ENCODE peak calls at places on chromosomes 3 and 15, in six cellular contexts. U, T, E, C, Z and O are unnamed samples.

GRCh38 chr3:72537448-72537847 is 310.8 kb downstream of the SHQ1 start:
- DNase-seq in U (no peak), T (no peak), E (no peak), C (no peak), Z (no peak), O (no peak)

GRCh38 chr15:88913017-88913849 is at the start of gene MFGE8:
- DNase-seq in U (peak; percentile 53), T (peak; percentile 84), E (peak; percentile 72), C (peak; percentile 66), Z (peak; percentile 92), O (peak; percentile 57)

GRCh38 chr3:14784087-14784596 is 34.6 kb upstream of the FGD5 start:
- DNase-seq in U (no peak), T (no peak), E (no peak), C (no peak), Z (peak; percentile 61), O (no peak)

GRCh38 chr3:38051131-38051530 is 12.1 kb downstream of the DLEC1 start:
- DNase-seq in U (no peak), T (no peak), E (no peak), C (no peak), Z (no peak), O (no peak)

GRCh38 chr15:70778258-70779076 is 15.1 kb upstream of the UACA start:
- DNase-seq in U (no peak), T (no peak), E (peak; percentile 94), C (no peak), Z (no peak), O (no peak)

GRCh38 chr3:147411235-147411607 is 2.1 kb downstream of the ZIC1 start:
- DNase-seq in U (no peak), T (no peak), E (peak; percentile 7), C (no peak), Z (no peak), O (no peak)

GRCh38 chr15:29934251-29934650 is 112.0 kb upstream of the TJP1 start:
- DNase-seq in U (no peak), T (no peak), E (peak; percentile 87), C (no peak), Z (no peak), O (no peak)

GRCh38 chr3:197186887-197187588 is 111.4 kb downstream of the DLG1 start:
- DNase-seq in U (peak; percentile 20), T (peak; percentile 21), E (peak; percentile 66), C (peak; percentile 76), Z (no peak), O (no peak)

GRCh38 chr3:138465451-138465850 is 31.0 kb downstream of the ESYT3 start:
- DNase-seq in U (no peak), T (no peak), E (no peak), C (no peak), Z (no peak), O (no peak)

GRCh38 chr15:34804113-34804512 is 8.8 kb upstream of the ACTC1 start:
- DNase-seq in U (no peak), T (no peak), E (no peak), C (no peak), Z (no peak), O (no peak)

GRCh38 chr15:83207622-83208356 is at the start of gene HDGFL3:
- DNase-seq in U (peak; percentile 51), T (peak; percentile 79), E (peak; percentile 39), C (peak; percentile 24), Z (peak; percentile 77), O (peak; percentile 79)

GRCh38 chr3:112736802-112737566 is 96.0 kb upstream of the CCDC80 start:
- DNase-seq in U (no peak), T (no peak), E (no peak), C (no peak), Z (no peak), O (no peak)

GRCh38 chr3:134352031-134352671 is 22.1 kb downstream of the AMOTL2 start:
- DNase-seq in U (peak; percentile 56), T (no peak), E (no peak), C (no peak), Z (no peak), O (no peak)

GRCh38 chr3:63977893-63978292 is 45.4 kb downstream of the PSMD6 start:
- DNase-seq in U (no peak), T (no peak), E (no peak), C (no peak), Z (no peak), O (no peak)

GRCh38 chr3:138308783-138309182 is 20.9 kb downstream of the NME9 start:
- DNase-seq in U (no peak), T (no peak), E (no peak), C (no peak), Z (no peak), O (no peak)

GRCh38 chr3:119326976-119327375 is 32.8 kb downstream of the ARHGAP31 start:
- DNase-seq in U (no peak), T (no peak), E (no peak), C (no peak), Z (no peak), O (no peak)

GRCh38 chr15:99931703-99932603 is 198.7 kb upstream of the LYSMD4 start:
- DNase-seq in U (no peak), T (no peak), E (no peak), C (no peak), Z (no peak), O (no peak)

GRCh38 chr3:47443611-47443995 is 32.1 kb downstream of the SCAP start:
- DNase-seq in U (peak; percentile 30), T (no peak), E (no peak), C (no peak), Z (no peak), O (no peak)

GRCh38 chr3:170909129-170909903 is 879 bp upstream of the EIF5A2 start:
- DNase-seq in U (no peak), T (no peak), E (peak; percentile 97), C (no peak), Z (no peak), O (no peak)

GRCh38 chr3:40248591-40248990 is 60.9 kb upstream of the EIF1B start:
- DNase-seq in U (no peak), T (no peak), E (no peak), C (no peak), Z (no peak), O (no peak)

GRCh38 chr15:86647810-86648440 is 568.3 kb downstream of the AGBL1 start:
- DNase-seq in U (no peak), T (no peak), E (no peak), C (no peak), Z (no peak), O (no peak)

GRCh38 chr3:52707585-52707984 is 1.7 kb downstream of the SPCS1 start:
- DNase-seq in U (no peak), T (no peak), E (no peak), C (peak; percentile 89), Z (no peak), O (no peak)

GRCh38 chr3:195896361-195897080 is 11.8 kb downstream of the TNK2 start:
- DNase-seq in U (no peak), T (peak; percentile 79), E (peak; percentile 83), C (no peak), Z (no peak), O (peak; percentile 81)

GRCh38 chr3:195897853-195898415 is 10.4 kb downstream of the TNK2 start:
- DNase-seq in U (no peak), T (no peak), E (no peak), C (no peak), Z (no peak), O (no peak)

GRCh38 chr3:195897081-195897852 is 11.1 kb downstream of the TNK2 start:
- DNase-seq in U (no peak), T (no peak), E (peak; percentile 74), C (no peak), Z (no peak), O (peak; percentile 80)

GRCh38 chr3:195895078-195895899 is 13.1 kb downstream of the TNK2 start:
- DNase-seq in U (peak; percentile 46), T (peak; percentile 41), E (peak; percentile 11), C (peak; percentile 78), Z (no peak), O (peak; percentile 27)

DNA sequence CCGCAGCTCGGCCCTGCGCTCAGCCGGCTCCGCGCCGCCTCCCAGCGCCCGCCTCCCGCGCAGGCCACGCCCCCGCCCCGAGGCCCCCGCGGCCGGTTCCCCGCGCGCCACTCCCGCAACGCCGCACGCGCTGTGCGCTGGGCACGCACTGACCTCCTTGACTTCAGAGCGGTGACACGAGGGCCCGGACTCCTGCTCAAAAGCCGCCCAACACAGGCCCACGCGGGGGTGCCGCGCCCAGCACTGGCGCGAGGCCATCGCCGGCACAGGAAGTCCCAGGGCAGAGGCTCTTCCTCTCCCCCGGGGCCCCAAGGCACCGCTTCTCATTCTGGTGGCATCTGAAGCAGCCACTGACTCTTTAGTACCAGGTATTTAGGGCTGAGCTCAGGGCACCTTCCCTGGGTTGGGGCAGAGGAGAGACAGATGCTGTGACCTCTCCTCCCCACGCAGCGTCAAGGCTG is 12.4 kb downstream of the TNK2 start:
- DNase-seq in U (peak; percentile 66), T (peak; percentile 57), E (no peak), C (peak; percentile 83), Z (no peak), O (peak; percentile 74)
- H3K4me1 ChIP-seq in U (peaks cover 52% of the 10 kb centered on the region), T (peaks cover 59% of the 10 kb centered on the region), E (peaks cover 38% of the 10 kb centered on the region), C (peaks cover 18% of the 10 kb centered on the region), Z (peaks cover 3% of the 10 kb centered on the region), O (peaks cover 46% of the 10 kb centered on the region)

GRCh38 chr3:264394-265156 is 68.0 kb downstream of the CHL1 start:
- DNase-seq in U (peak; percentile 12), T (no peak), E (peak; percentile 97), C (no peak), Z (no peak), O (no peak)
- H3K27ac ChIP-seq in U (no peak overlapping the region), T (no peak overlapping the region), E (no peak overlapping the region), C (no peak overlapping the region), Z (no peak overlapping the region), O (no peak overlapping the region)

GRCh38 chr3:129365779-129366178 is 62.7 kb downstream of the EFCAB12 start:
- DNase-seq in U (no peak), T (no peak), E (no peak), C (no peak), Z (no peak), O (no peak)

GRCh38 chr3:129369711-129370110 is 58.7 kb downstream of the EFCAB12 start:
- DNase-seq in U (no peak), T (no peak), E (no peak), C (no peak), Z (no peak), O (no peak)

GRCh38 chr3:129365296-129365695 is 63.1 kb downstream of the EFCAB12 start:
- DNase-seq in U (no peak), T (no peak), E (no peak), C (no peak), Z (no peak), O (no peak)

GRCh38 chr3:129370248-129370964 is 58.0 kb downstream of the EFCAB12 start:
- DNase-seq in U (no peak), T (no peak), E (no peak), C (no peak), Z (no peak), O (no peak)

DNA sequence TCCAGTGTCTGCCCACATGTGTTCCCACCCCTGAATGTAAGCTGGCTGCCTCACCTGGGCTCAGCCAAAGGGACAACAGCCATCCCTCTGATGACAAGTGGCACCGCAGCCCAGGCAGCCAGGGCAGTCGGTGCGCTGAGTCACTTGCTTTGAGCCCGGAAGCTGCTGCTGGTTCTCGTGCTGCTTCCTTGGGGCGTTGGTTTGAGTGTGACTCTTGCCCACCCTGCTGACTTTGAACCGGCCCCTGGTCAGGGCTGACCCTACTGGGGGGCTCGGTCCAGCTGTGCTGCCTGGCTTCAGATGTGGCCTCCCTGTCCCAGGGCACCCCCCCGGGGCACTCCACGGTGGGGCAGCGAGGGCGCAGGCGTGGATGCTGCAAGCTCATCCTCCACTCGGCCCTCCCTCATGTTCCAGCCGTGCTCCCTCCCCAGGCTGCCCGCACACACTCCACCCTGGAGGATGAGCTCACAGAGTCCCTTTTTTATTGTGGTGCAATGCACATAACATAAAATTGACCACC is 62.1 kb downstream of the EFCAB12 start:
- DNase-seq in U (no peak), T (no peak), E (no peak), C (no peak), Z (no peak), O (no peak)
- TF ChIP-seq CTCF in U (no peak), T (no peak), E (no peak), C (no peak), Z (no peak), O (no peak)

GRCh38 chr15:101198031-101198430 is 53.8 kb downstream of the CHSY1 start:
- DNase-seq in U (no peak), T (no peak), E (no peak), C (no peak), Z (no peak), O (no peak)
- H3K4me1 ChIP-seq in U (peaks cover 13% of the 10 kb centered on the region), T (peaks cover 55% of the 10 kb centered on the region), E (peaks cover 40% of the 10 kb centered on the region), C (peaks cover 51% of the 10 kb centered on the region), Z (peaks cover 15% of the 10 kb centered on the region), O (peaks cover 27% of the 10 kb centered on the region)